ENCODE peak calls at places on chromosome 5, in four cellular contexts. I is stimulated activated CD8-positive, alpha-beta memory T cell treated with anti-CD3 and anti-CD28 coated beads, Interleukin-15, amount 100 ng/mL, for 1 hour; Z is HTR-8/SVneo; O is NCI-H2081. D is an unnamed sample.

GRCh38 chr5:111453747-111454146 is 58.6 kb downstream of the STARD4 start:
- DNase-seq in Z (peak; percentile 10), I (no peak), O (no peak), D (no peak)

GRCh38 chr5:173020154-173020581 is 36.0 kb upstream of the CREBRF start:
- DNase-seq in I (no peak), Z (no peak), O (no peak), D (no peak)

GRCh38 chr5:160023883-160024635 is 15.1 kb downstream of the TTC1 start:
- DNase-seq in O (no peak), Z (no peak), I (no peak), D (no peak)

GRCh38 chr5:45109062-45109461 is 300.3 kb downstream of the MRPS30 start:
- DNase-seq in I (no peak), Z (no peak), O (no peak), D (no peak)

GRCh38 chr5:168992687-168993086 is 308.3 kb downstream of the SLIT3 start:
- DNase-seq in I (no peak), Z (peak; percentile 28), O (no peak), D (no peak)

GRCh38 chr5:173454381-173454763 is 126.2 kb upstream of the STC2 start:
- DNase-seq in I (no peak), Z (no peak), O (no peak), D (peak; percentile 92)

GRCh38 chr5:142782976-142783539 is 12.9 kb downstream of the ARHGAP26 start:
- DNase-seq in Z (no peak), I (no peak), O (no peak), D (no peak)

GRCh38 chr5:142439208-142439607 is 114.4 kb upstream of the SPRY4 start:
- DNase-seq in I (no peak), Z (no peak), O (no peak), D (no peak)

GRCh38 chr5:95273956-95274520 is 10.9 kb downstream of the MCTP1 start:
- DNase-seq in O (no peak), Z (no peak), I (no peak), D (no peak)

GRCh38 chr5:32710859-32711692 is at the start of gene NPR3:
- DNase-seq in I (no peak), Z (peak; percentile 53), O (no peak), D (peak; percentile 21)

GRCh38 chr5:150774145-150774544 is 4.4 kb upstream of the SMIM3 start:
- DNase-seq in Z (no peak), I (no peak), O (no peak), D (no peak)

GRCh38 chr5:43702815-43703214 is 99.8 kb downstream of the NNT start:
- DNase-seq in I (no peak), Z (no peak), O (peak; percentile 77), D (no peak)

GRCh38 chr5:138953370-138954256 is 78.5 kb upstream of the LRRTM2 start:
- DNase-seq in I (no peak), O (peak; percentile 84), Z (no peak), D (peak; percentile 21)

GRCh38 chr5:149561848-149562247 is 10.6 kb upstream of the CSNK1A1 start:
- DNase-seq in Z (peak; percentile 84), I (no peak), O (no peak), D (peak; percentile 91)

GRCh38 chr5:111755942-111756353 is 1.0 kb downstream of the NREP start:
- DNase-seq in O (no peak), I (no peak), Z (no peak), D (no peak)

GRCh38 chr5:142108432-142109355 is at the start of gene NDFIP1:
- DNase-seq in O (peak; percentile 67), Z (peak; percentile 59), I (peak; percentile 63), D (peak; percentile 72)

GRCh38 chr5:166013417-166013816 is 2278.0 kb upstream of the WWC1 start:
- DNase-seq in Z (no peak), O (no peak), I (no peak), D (no peak)

GRCh38 chr5:143398451-143399237 is 4.8 kb downstream of the NR3C1 start:
- DNase-seq in Z (no peak), O (no peak), I (no peak), D (no peak)

GRCh38 chr5:155082401-155082800 is 68.8 kb downstream of the KIF4B start:
- DNase-seq in O (no peak), Z (peak; percentile 47), I (no peak), D (no peak)

GRCh38 chr5:177604116-177604521 is 4.2 kb downstream of the B4GALT7 start:
- DNase-seq in I (no peak), O (no peak), Z (no peak), D (no peak)

GRCh38 chr5:177399903-177400868 is at the start of gene PFN3:
- DNase-seq in Z (no peak), O (no peak), I (no peak), D (no peak)

GRCh38 chr5:96463106-96463505 is 30.1 kb upstream of the PCSK1 start:
- DNase-seq in I (no peak), O (peak; percentile 17), Z (no peak), D (no peak)

GRCh38 chr5:14450055-14450524 is 131.5 kb upstream of the OTULINL start:
- DNase-seq in O (no peak), Z (no peak), I (no peak), D (no peak)

GRCh38 chr5:125257997-125258396 is 511.6 kb upstream of the ZNF608 start:
- DNase-seq in O (no peak), Z (no peak), I (no peak), D (no peak)

GRCh38 chr5:112310746-112311145 is 108.3 kb downstream of the EPB41L4A start:
- DNase-seq in O (no peak), I (no peak), Z (no peak), D (no peak)

GRCh38 chr5:141742866-141743651 is 61.0 kb upstream of the ARAP3 start:
- DNase-seq in O (no peak), Z (peak; percentile 28), I (no peak), D (peak; percentile 24)

GRCh38 chr5:133520062-133520461 is 92.3 kb downstream of the FSTL4 start:
- DNase-seq in Z (no peak), O (no peak), I (no peak), D (no peak)

GRCh38 chr5:173866249-173867172 is 21.6 kb upstream of the CPEB4 start:
- DNase-seq in Z (no peak), O (no peak), I (no peak), D (no peak)

GRCh38 chr5:54103871-54104270 is 206.5 kb downstream of the ARL15 start:
- DNase-seq in Z (no peak), I (no peak), O (peak; percentile 56), D (no peak)

GRCh38 chr5:56680731-56681130 is 134.6 kb upstream of the MAP3K1 start:
- DNase-seq in O (no peak), I (no peak), Z (no peak), D (no peak)

GRCh38 chr5:55173696-55174101 is 722 bp upstream of the CDC20B start:
- DNase-seq in Z (no peak), I (no peak), O (no peak), D (no peak)

GRCh38 chr5:135714126-135714894 is 120.2 kb upstream of the SLC25A48 start:
- DNase-seq in I (no peak), O (no peak), Z (no peak), D (no peak)

D was measured in NCI-H460.